ENCODE peak calls at places on chromosomes 3 and 15, in seven cellular contexts. S is GM10248, M is EL, Y is mucosa of gallbladder, W is AG08396, O is activated T-cell treated with anti-CD3 and anti-CD28 coated beads for 1 hour, G is NCI-H460. K is an unnamed sample.

GRCh38 chr15:94110476-94111130 is 120.8 kb upstream of the MCTP2 start:
- DNase-seq in S (no peak), M (no peak), Y (no peak), W (no peak), O (no peak), G (no peak), K (no peak)

GRCh38 chr3:155281892-155282291 is 11.6 kb downstream of the STRIT1 start:
- DNase-seq in S (no peak), M (peak), Y (no peak), W (no peak), O (no peak), G (no peak), K (no peak)

GRCh38 chr3:108381531-108381930 is 85.2 kb downstream of the HHLA2 start:
- DNase-seq in S (no peak), M (no peak), Y (no peak), W (no peak), O (no peak), G (no peak), K (no peak)

GRCh38 chr3:127383656-127384179 is 95.9 kb upstream of the PRR20G start:
- DNase-seq in S (no peak), M (no peak), Y (no peak), W (no peak), O (no peak), G (no peak), K (no peak)

GRCh38 chr3:159187232-159187631 is 385.4 kb downstream of the MFSD1 start:
- DNase-seq in S (no peak), M (no peak), Y (no peak), W (no peak), O (no peak), G (no peak), K (no peak)

GRCh38 chr3:4826237-4827100 is 152.8 kb upstream of the BHLHE40 start:
- DNase-seq in S (no peak), M (no peak), Y (peak), W (peak), O (no peak), G (peak), K (no peak)

GRCh38 chr3:131694351-131694750 is 191.6 kb upstream of the MRPL3 start:
- DNase-seq in S (no peak), M (peak), Y (no peak), W (no peak), O (no peak), G (no peak), K (no peak)

GRCh38 chr3:197038604-197039003 is 9.0 kb upstream of the MELTF start:
- DNase-seq in S (no peak), M (no peak), Y (no peak), W (no peak), O (no peak), G (no peak), K (no peak)

GRCh38 chr3:125116311-125117069 is 60.7 kb upstream of the HEG1 start:
- DNase-seq in S (no peak), M (peak), Y (peak), W (peak), O (no peak), G (no peak), K (no peak)

GRCh38 chr15:69298697-69299441 is at the start of gene PAQR5:
- DNase-seq in S (no peak), M (peak), Y (peak), W (peak), O (no peak), G (no peak), K (no peak)

GRCh38 chr3:49724586-49724985 is 835 bp upstream of the GMPPB start:
- DNase-seq in S (peak), M (no peak), Y (no peak), W (no peak), O (no peak), G (no peak), K (no peak)

GRCh38 chr15:60407406-60407805 is 9.6 kb upstream of the ANXA2 start:
- DNase-seq in S (no peak), M (peak), Y (no peak), W (peak), O (no peak), G (no peak), K (no peak)

GRCh38 chr3:69563968-69564367 is 175.3 kb upstream of the MITF start:
- DNase-seq in S (no peak), M (no peak), Y (no peak), W (no peak), O (no peak), G (no peak), K (no peak)

GRCh38 chr3:128404276-128405062 is 62.2 kb downstream of the DNAJB8 start:
- DNase-seq in S (no peak), M (no peak), Y (no peak), W (no peak), O (no peak), G (no peak), K (no peak)

GRCh38 chr3:175338775-175339535 is 479.8 kb downstream of the NAALADL2 start:
- DNase-seq in S (no peak), M (peak), Y (peak), W (peak), O (no peak), G (peak), K (no peak)

GRCh38 chr3:10715886-10716285 is 100.1 kb upstream of the SLC6A11 start:
- DNase-seq in S (no peak), M (no peak), Y (no peak), W (no peak), O (no peak), G (no peak), K (no peak)

GRCh38 chr3:124887177-124887995 is at the start of gene ITGB5:
- DNase-seq in S (peak), M (peak), Y (peak), W (peak), O (no peak), G (peak), K (no peak)

GRCh38 chr3:99659032-99659431 is 20.6 kb downstream of the COL8A1 start:
- DNase-seq in S (no peak), M (peak), Y (no peak), W (peak), O (no peak), G (peak), K (peak)

GRCh38 chr3:100155590-100155989 is 41.3 kb upstream of the FILIP1L start:
- DNase-seq in S (no peak), M (no peak), Y (no peak), W (no peak), O (no peak), G (no peak), K (no peak)

GRCh38 chr3:189978753-189979152 is 141.9 kb downstream of the P3H2 start:
- DNase-seq in S (no peak), M (no peak), Y (no peak), W (no peak), O (no peak), G (no peak), K (no peak)

GRCh38 chr15:31178705-31179104 is 77.2 kb upstream of the TRPM1 start:
- DNase-seq in S (no peak), M (no peak), Y (no peak), W (no peak), O (no peak), G (no peak), K (no peak)

GRCh38 chr3:78912217-78912616 is 855.6 kb downstream of the ROBO1 start:
- DNase-seq in S (no peak), M (no peak), Y (no peak), W (no peak), O (no peak), G (no peak), K (no peak)

GRCh38 chr3:138173769-138174420 is 826 bp downstream of the DBR1 start:
- DNase-seq in S (no peak), M (peak), Y (no peak), W (no peak), O (no peak), G (no peak), K (no peak)

GRCh38 chr3:22729981-22730380 is 473.1 kb upstream of the UBE2E2 start:
- DNase-seq in S (no peak), M (no peak), Y (no peak), W (no peak), O (no peak), G (no peak), K (no peak)

GRCh38 chr3:170634663-170635096 is 48.8 kb upstream of the SLC7A14 start:
- DNase-seq in S (peak), M (no peak), Y (no peak), W (no peak), O (no peak), G (no peak), K (no peak)

GRCh38 chr3:103585809-103586208 is 1151.0 kb downstream of the ZPLD1 start:
- DNase-seq in S (no peak), M (no peak), Y (no peak), W (no peak), O (no peak), G (no peak), K (no peak)

GRCh38 chr3:24249523-24249922 is 245.1 kb downstream of the THRB start:
- DNase-seq in S (no peak), M (no peak), Y (no peak), W (no peak), O (no peak), G (no peak), K (no peak)

GRCh38 chr15:44536298-44536961 is 517 bp upstream of the EIF3J start:
- DNase-seq in S (no peak), M (peak), Y (peak), W (no peak), O (no peak), G (peak), K (peak)

GRCh38 chr3:136196064-136196400 is at the start of gene MSL2:
- DNase-seq in S (no peak), M (no peak), Y (peak), W (no peak), O (no peak), G (no peak), K (no peak)

GRCh38 chr3:195154793-195155535 is 116.0 kb downstream of the XXYLT1 start:
- DNase-seq in S (peak), M (peak), Y (peak), W (peak), O (no peak), G (no peak), K (peak)

GRCh38 chr3:112143251-112143650 is 10.2 kb upstream of the GCSAM start:
- DNase-seq in S (no peak), M (peak), Y (no peak), W (no peak), O (no peak), G (no peak), K (no peak)

GRCh38 chr3:177084616-177085015 is 112.7 kb downstream of the TBL1XR1 start:
- DNase-seq in S (no peak), M (no peak), Y (no peak), W (no peak), O (no peak), G (no peak), K (no peak)

GRCh38 chr3:184384856-184385422 is 5.1 kb downstream of the CHRD start:
- DNase-seq in S (no peak), M (no peak), Y (no peak), W (no peak), O (no peak), G (no peak), K (no peak)

GRCh38 chr3:141844108-141844507 is 32.3 kb upstream of the ATP1B3 start:
- DNase-seq in S (no peak), M (no peak), Y (no peak), W (no peak), O (no peak), G (no peak), K (no peak)

GRCh38 chr3:158430968-158431367 is 140.0 kb upstream of the MLF1 start:
- DNase-seq in S (no peak), M (no peak), Y (no peak), W (no peak), O (no peak), G (no peak), K (no peak)

GRCh38 chr3:114550155-114550554 is 256.3 kb downstream of the TIGIT start:
- DNase-seq in S (no peak), M (peak), Y (no peak), W (no peak), O (no peak), G (no peak), K (no peak)

GRCh38 chr3:59143447-59143846 is 93.6 kb upstream of the CFAP20DC start:
- DNase-seq in S (no peak), M (no peak), Y (no peak), W (no peak), O (no peak), G (no peak), K (no peak)

GRCh38 chr3:138351151-138351550 is 2.8 kb downstream of the MRAS start:
- DNase-seq in S (no peak), M (no peak), Y (no peak), W (no peak), O (no peak), G (no peak), K (no peak)

GRCh38 chr15:90883526-90883931 is 775 bp upstream of the FES start:
- DNase-seq in S (no peak), M (peak), Y (no peak), W (no peak), O (no peak), G (no peak), K (no peak)

GRCh38 chr3:25155696-25156471 is 272.2 kb upstream of the RARB start:
- DNase-seq in S (no peak), M (peak), Y (no peak), W (no peak), O (no peak), G (no peak), K (no peak)